ENCODE peak calls at places on chromosomes 16 and 17, in nine cellular contexts. One of them, this sample, is unnamed.

GRCh38 chr17:31489295-31490018 is 98.0 kb downstream of the RAB11FIP4 start:
- DNase-seq in AG09319: no peak
- DNase-seq in T-helper 9 cell: no peak
- DNase-seq in activated naive CD4-positive, alpha-beta T cell: peak
- DNase-seq in HFF-Myc: no peak
- DNase-seq in retina: no peak
- DNase-seq in RPMI8226: no peak
- DNase-seq in cardiac muscle cell: no peak
- DNase-seq in GM23248: no peak
- DNase-seq in this sample: no peak

GRCh38 chr17:16342979-16343378 is 10.3 kb downstream of the CENPV start:
- DNase-seq in AG09319: no peak
- DNase-seq in T-helper 9 cell: no peak
- DNase-seq in activated naive CD4-positive, alpha-beta T cell: no peak
- DNase-seq in HFF-Myc: no peak
- DNase-seq in retina: no peak
- DNase-seq in RPMI8226: no peak
- DNase-seq in cardiac muscle cell: peak
- DNase-seq in GM23248: peak
- DNase-seq in this sample: no peak

GRCh38 chr16:57041182-57042156 is 50.9 kb upstream of the CPNE2 start:
- DNase-seq in AG09319: no peak
- DNase-seq in T-helper 9 cell: peak
- DNase-seq in activated naive CD4-positive, alpha-beta T cell: peak
- DNase-seq in HFF-Myc: no peak
- DNase-seq in retina: no peak
- DNase-seq in RPMI8226: no peak
- DNase-seq in cardiac muscle cell: no peak
- DNase-seq in GM23248: no peak
- DNase-seq in this sample: no peak

GRCh38 chr17:72977768-72978417 is 114.6 kb downstream of the SLC39A11 start:
- DNase-seq in AG09319: no peak
- DNase-seq in T-helper 9 cell: no peak
- DNase-seq in activated naive CD4-positive, alpha-beta T cell: no peak
- DNase-seq in HFF-Myc: no peak
- DNase-seq in retina: no peak
- DNase-seq in RPMI8226: no peak
- DNase-seq in cardiac muscle cell: peak
- DNase-seq in GM23248: peak
- DNase-seq in this sample: no peak

GRCh38 chr17:27770877-27771276 is 29.5 kb downstream of the NOS2 start:
- DNase-seq in AG09319: no peak
- DNase-seq in T-helper 9 cell: no peak
- DNase-seq in activated naive CD4-positive, alpha-beta T cell: no peak
- DNase-seq in HFF-Myc: no peak
- DNase-seq in retina: no peak
- DNase-seq in RPMI8226: no peak
- DNase-seq in cardiac muscle cell: no peak
- DNase-seq in GM23248: no peak
- DNase-seq in this sample: no peak

GRCh38 chr17:43970366-43970765 is 16.6 kb upstream of the PYY start:
- DNase-seq in AG09319: no peak
- DNase-seq in T-helper 9 cell: no peak
- DNase-seq in activated naive CD4-positive, alpha-beta T cell: no peak
- DNase-seq in HFF-Myc: no peak
- DNase-seq in retina: no peak
- DNase-seq in RPMI8226: no peak
- DNase-seq in cardiac muscle cell: no peak
- DNase-seq in GM23248: no peak
- DNase-seq in this sample: no peak

GRCh38 chr17:60825351-60825750 is 147.7 kb downstream of the BCAS3 start:
- DNase-seq in AG09319: no peak
- DNase-seq in T-helper 9 cell: no peak
- DNase-seq in activated naive CD4-positive, alpha-beta T cell: no peak
- DNase-seq in HFF-Myc: no peak
- DNase-seq in retina: no peak
- DNase-seq in RPMI8226: no peak
- DNase-seq in cardiac muscle cell: no peak
- DNase-seq in GM23248: no peak
- DNase-seq in this sample: no peak

GRCh38 chr16:67445441-67445912 is 14.6 kb downstream of the HSD11B2 start:
- DNase-seq in AG09319: no peak
- DNase-seq in T-helper 9 cell: no peak
- DNase-seq in activated naive CD4-positive, alpha-beta T cell: no peak
- DNase-seq in HFF-Myc: no peak
- DNase-seq in retina: no peak
- DNase-seq in RPMI8226: no peak
- DNase-seq in cardiac muscle cell: no peak
- DNase-seq in GM23248: no peak
- DNase-seq in this sample: no peak

GRCh38 chr16:3095869-3096268 is 3.2 kb downstream of the ZSCAN10 start:
- DNase-seq in AG09319: no peak
- DNase-seq in T-helper 9 cell: peak
- DNase-seq in activated naive CD4-positive, alpha-beta T cell: peak
- DNase-seq in HFF-Myc: no peak
- DNase-seq in retina: no peak
- DNase-seq in RPMI8226: peak
- DNase-seq in cardiac muscle cell: no peak
- DNase-seq in GM23248: peak
- DNase-seq in this sample: no peak

GRCh38 chr16:74813109-74813641 is 38.6 kb upstream of the FA2H start:
- DNase-seq in AG09319: peak
- DNase-seq in T-helper 9 cell: peak
- DNase-seq in activated naive CD4-positive, alpha-beta T cell: peak
- DNase-seq in HFF-Myc: peak
- DNase-seq in retina: peak
- DNase-seq in RPMI8226: peak
- DNase-seq in cardiac muscle cell: peak
- DNase-seq in GM23248: peak
- DNase-seq in this sample: peak

This sample was measured in dermis microvascular lymphatic vessel endothelial cell.